ENCODE peak calls at places on chromosomes 12 and 14, in nine cellular contexts. S, F, R, Z, Y, Q, P, C and I are unnamed samples.

GRCh38 chr12:119695034-119695433 is 27.1 kb downstream of the PRKAB1 start:
- DNase-seq in F (peak; percentile 27), Z (no peak), S (no peak), R (no peak), Q (no peak), P (no peak), Y (no peak), C (no peak), I (no peak)

GRCh38 chr12:95546491-95546813 is 4.8 kb downstream of the USP44 start:
- DNase-seq in Q (no peak), R (no peak), F (no peak), Y (no peak), Z (no peak), C (no peak), P (no peak), S (no peak), I (no peak)

GRCh38 chr14:105536691-105537579 is 10.6 kb downstream of the TMEM121 start:
- DNase-seq in Z (no peak), R (peak; percentile 44), P (no peak), S (no peak), Q (no peak), Y (no peak), C (no peak), F (no peak), I (no peak)

GRCh38 chr14:50335989-50336391 is 23.9 kb downstream of the DMAC2L start:
- DNase-seq in S (no peak), F (peak; percentile 72), R (no peak), P (peak; percentile 20), Y (peak; percentile 6), Q (no peak), C (peak; percentile 63), Z (no peak), I (no peak)

GRCh38 chr14:91311284-91311662 is 66.8 kb upstream of the GPR68 start:
- DNase-seq in Y (no peak), Z (no peak), S (peak; percentile 59), C (no peak), Q (no peak), R (peak; percentile 57), P (no peak), F (no peak), I (no peak)

GRCh38 chr12:120225852-120226640 is 25.1 kb upstream of the RPLP0 start:
- DNase-seq in S (peak; percentile 88), C (no peak), Y (peak; percentile 53), Q (peak; percentile 77), P (peak; percentile 22), F (peak; percentile 44), Z (no peak), R (peak; percentile 88), I (no peak)

GRCh38 chr12:124856842-124857178 is 6.9 kb downstream of the SCARB1 start:
- DNase-seq in S (no peak), Q (no peak), Y (no peak), C (no peak), R (no peak), F (no peak), Z (no peak), P (no peak), I (no peak)

GRCh38 chr12:22657538-22657937 is 32.6 kb downstream of the ETNK1 start:
- DNase-seq in C (no peak), F (peak; percentile 49), Z (no peak), S (no peak), Q (no peak), R (no peak), P (no peak), Y (no peak), I (no peak)

GRCh38 chr12:14846042-14846587 is 2.8 kb upstream of the ART4 start:
- DNase-seq in Y (no peak), Q (no peak), S (no peak), F (no peak), R (no peak), Z (no peak), P (no peak), C (no peak), I (no peak)

GRCh38 chr12:22729898-22730443 is 105.0 kb downstream of the ETNK1 start:
- DNase-seq in C (no peak), Q (no peak), S (no peak), R (no peak), Y (no peak), F (peak; percentile 60), P (no peak), Z (no peak), I (peak; percentile 77)

GRCh38 chr12:109871678-109872314 is 8.5 kb downstream of the GLTP start:
- DNase-seq in F (no peak), S (peak; percentile 93), P (no peak), Y (no peak), Q (no peak), R (no peak), C (no peak), Z (no peak), I (no peak)

DNA sequence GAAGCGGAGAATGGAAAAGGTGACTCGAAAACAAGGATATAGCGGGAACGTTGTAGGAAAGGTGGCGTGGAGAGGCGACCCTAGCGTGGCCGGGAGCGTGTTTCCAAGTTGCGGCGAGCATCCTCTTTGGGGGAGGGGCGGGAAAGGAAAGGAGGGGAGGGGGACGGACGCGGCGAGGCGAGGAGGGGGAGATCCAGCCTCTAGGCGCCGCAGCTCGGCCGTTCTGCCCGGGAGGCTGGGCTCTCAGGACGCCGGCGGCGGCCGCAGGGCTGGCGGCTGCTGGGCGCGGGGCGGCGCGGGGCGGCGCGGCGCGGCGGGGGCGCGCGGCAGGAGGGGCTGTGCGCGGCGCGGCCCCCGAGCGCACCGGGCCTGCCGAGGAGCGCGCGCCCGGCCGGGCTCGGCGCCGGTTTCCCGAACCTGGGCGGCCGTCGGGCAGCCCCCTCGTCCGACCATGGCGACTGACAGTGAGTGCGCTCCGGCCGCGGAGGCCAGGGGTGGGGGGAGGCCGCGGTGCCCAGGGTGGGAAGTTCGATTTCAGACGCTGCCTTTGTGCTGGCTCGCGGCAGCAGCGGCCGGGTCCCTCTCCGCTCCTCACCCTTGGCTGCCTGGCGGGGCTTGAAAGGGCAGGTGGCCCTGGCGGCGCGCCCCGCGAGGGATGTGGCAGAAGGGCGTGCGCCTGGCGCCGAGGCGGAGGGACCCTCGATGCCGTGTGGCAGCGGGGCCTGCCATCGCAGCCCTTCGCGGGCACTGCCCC is 50.3 kb downstream of the SNAPC1 start:
- DNase-seq in P (peak; percentile 19), Y (no peak), F (peak; percentile 10), Z (no peak), S (no peak), C (no peak), Q (no peak), R (no peak), I (no peak)
- H3K4me3 ChIP-seq in P (peak within 1 kb of the TSS; percentile 63), Y (no peak within 1 kb of the TSS), F (peak within 1 kb of the TSS; percentile 59), Z (no peak within 1 kb of the TSS), S (no peak within 1 kb of the TSS), C (peak within 1 kb of the TSS; percentile 33), Q (peak within 1 kb of the TSS; percentile 17), R (peak within 1 kb of the TSS; percentile 41), I (peak within 1 kb of the TSS; percentile 40)

GRCh38 chr12:57235012-57235727 is 5.7 kb downstream of the SHMT2 start:
- DNase-seq in C (no peak), S (no peak), F (peak; percentile 95), Q (no peak), Y (no peak), Z (no peak), P (peak; percentile 53), R (no peak), I (no peak)
- TF ChIP-seq CTCF in C (peak; percentile 10), S (no peak), F (peak; percentile 25), Q (no peak), Y (no peak), Z (no peak), P (no peak), R (no peak), I (no peak)

GRCh38 chr12:93279849-93280412 is 97.8 kb upstream of the NUDT4 start:
- DNase-seq in P (no peak), Z (no peak), C (peak; percentile 12), Y (no peak), R (no peak), F (no peak), Q (no peak), S (no peak), I (no peak)

GRCh38 chr12:93275589-93275988 is 102.1 kb upstream of the NUDT4 start:
- DNase-seq in S (no peak), R (no peak), P (peak; percentile 30), C (no peak), Z (no peak), F (no peak), Q (no peak), Y (no peak), I (no peak)

GRCh38 chr12:93274937-93275336 is 102.8 kb upstream of the NUDT4 start:
- DNase-seq in S (no peak), Q (no peak), Z (no peak), P (no peak), R (no peak), Y (no peak), C (no peak), F (no peak), I (no peak)

GRCh38 chr12:93273834-93274705 is 103.7 kb upstream of the NUDT4 start:
- DNase-seq in F (no peak), P (no peak), C (no peak), S (no peak), Q (no peak), Y (no peak), Z (no peak), R (no peak), I (no peak)
- H3K4me3 ChIP-seq in F (no peak overlapping the region), P (no peak overlapping the region), C (no peak overlapping the region), S (no peak overlapping the region), Q (no peak overlapping the region), Y (no peak overlapping the region), Z (no peak overlapping the region), R (no peak overlapping the region), I (no peak overlapping the region)

GRCh38 chr12:46263140-46264017 is 5.5 kb downstream of the SLC38A1 start:
- DNase-seq in R (no peak), F (no peak), C (no peak), S (no peak), Q (no peak), P (no peak), Y (no peak), Z (no peak), I (no peak)
- TF ChIP-seq CTCF in R (no peak), F (peak; percentile 19), C (peak; percentile 36), S (no peak), Q (no peak), P (peak; percentile 32), Y (no peak), Z (no peak), I (peak; percentile 1)

DNA sequence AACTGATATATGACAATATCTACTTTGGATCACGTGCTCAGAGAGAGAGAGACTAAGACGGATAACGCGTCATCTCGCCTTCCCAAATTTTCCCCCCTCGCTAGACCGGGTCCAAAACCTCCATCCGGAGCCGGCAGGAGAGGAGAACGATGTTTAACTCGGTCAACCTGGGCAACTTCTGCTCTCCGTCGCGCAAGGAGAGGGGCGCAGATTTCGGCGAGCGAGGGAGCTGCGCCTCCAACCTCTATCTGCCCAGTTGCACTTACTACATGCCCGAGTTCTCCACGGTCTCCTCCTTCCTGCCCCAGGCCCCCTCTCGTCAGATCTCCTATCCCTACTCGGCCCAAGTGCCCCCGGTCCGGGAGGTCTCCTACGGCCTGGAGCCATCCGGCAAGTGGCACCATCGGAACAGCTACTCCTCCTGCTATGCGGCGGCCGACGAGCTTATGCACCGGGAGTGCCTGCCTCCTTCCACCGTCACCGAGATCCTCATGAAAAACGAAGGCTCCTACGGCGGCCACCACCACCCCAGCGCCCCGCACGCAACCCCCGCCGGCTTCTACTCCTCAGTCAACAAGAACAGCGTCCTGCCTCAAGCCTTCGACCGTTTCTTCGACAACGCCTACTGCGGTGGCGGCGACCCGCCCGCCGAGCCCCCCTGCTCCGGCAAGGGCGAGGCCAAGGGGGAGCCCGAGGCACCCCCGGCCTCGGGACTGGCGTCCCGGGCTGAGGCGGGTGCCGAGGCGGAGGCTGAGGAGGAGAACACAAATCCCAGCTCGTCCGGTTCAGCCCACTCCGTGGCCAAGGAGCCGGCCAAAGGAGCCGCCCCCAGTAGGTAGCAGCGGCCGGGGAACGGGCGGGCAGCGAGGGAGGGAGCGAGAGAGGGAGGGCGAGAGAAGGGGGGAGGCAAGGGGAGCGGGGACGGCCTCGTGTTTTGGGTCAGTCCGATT is at the start of gene HOXC11:
- DNase-seq in R (no peak), Y (no peak), F (no peak), Z (no peak), P (no peak), Q (no peak), S (no peak), C (no peak), I (no peak)
- H3K4me3 ChIP-seq in R (no peak within 1 kb of the TSS), Y (no peak within 1 kb of the TSS), F (no peak within 1 kb of the TSS), Z (peak within 1 kb of the TSS; percentile 59), P (peak within 1 kb of the TSS; percentile 69), Q (no peak within 1 kb of the TSS), S (no peak within 1 kb of the TSS), C (peak within 1 kb of the TSS; percentile 47), I (peak within 1 kb of the TSS; percentile 52)